ENCODE peak calls at places on chromosome 4, in nine cellular contexts. M is heart left ventricle, S is amygdala, T is D341Med, K is COR-L47, D is MCF 10A, U is left ventricle myocardium inferior, G is NCI-H526 treated with DMSO at 0.1 percent for 48 hours, A is activated T-cell treated with anti-CD3 and anti-CD28 coated beads for 4 hours. W is an unnamed sample.

GRCh38 chr4:26050212-26050643 is 136.2 kb downstream of the SMIM20 start:
- DNase-seq in M (peak; percentile 70), U (peak; percentile 58), A (no peak), G (no peak), D (no peak), S (no peak), T (no peak), K (no peak), W (no peak)

GRCh38 chr4:103085555-103086196 is 9.1 kb upstream of the SLC9B2 start:
- DNase-seq in S (no peak), T (no peak), M (no peak), D (no peak), U (no peak), G (no peak), K (no peak), A (no peak), W (no peak)

GRCh38 chr4:103718993-103719319 is 829 bp downstream of the TACR3 start:
- DNase-seq in U (no peak), D (no peak), A (no peak), G (peak; percentile 15), S (no peak), T (no peak), K (no peak), M (no peak), W (no peak)

GRCh38 chr4:106245176-106245575 is 70.8 kb downstream of the TBCK start:
- DNase-seq in T (no peak), K (no peak), M (no peak), A (no peak), S (no peak), U (no peak), G (no peak), D (peak; percentile 13), W (no peak)

GRCh38 chr4:80926446-80926845 is 104.1 kb upstream of the BMP3 start:
- DNase-seq in T (no peak), K (no peak), U (no peak), A (no peak), G (no peak), M (no peak), S (no peak), D (peak; percentile 23), W (no peak)

GRCh38 chr4:183966371-183966770 is 61.3 kb downstream of the STOX2 start:
- DNase-seq in U (no peak), G (no peak), K (no peak), M (no peak), D (peak; percentile 65), A (no peak), T (no peak), S (no peak), W (no peak)

GRCh38 chr4:38099908-38100407 is 139.8 kb downstream of the PTTG2 start:
- DNase-seq in G (no peak), K (no peak), M (no peak), S (no peak), T (no peak), U (no peak), A (no peak), D (no peak), W (no peak)

GRCh38 chr4:168844261-168845039 is 165.6 kb downstream of the CBR4 start:
- DNase-seq in S (no peak), T (no peak), U (no peak), K (no peak), G (no peak), M (no peak), D (no peak), A (no peak), W (no peak)

GRCh38 chr4:38111024-38111423 is 150.8 kb downstream of the PTTG2 start:
- DNase-seq in M (no peak), U (no peak), G (no peak), T (no peak), S (no peak), K (no peak), A (no peak), D (no peak), W (no peak)

GRCh38 chr4:68808060-68808459 is 7.7 kb upstream of the UGT2B10 start:
- DNase-seq in K (no peak), G (no peak), U (no peak), A (no peak), D (no peak), S (no peak), T (no peak), M (no peak), W (no peak)

GRCh38 chr4:176569301-176569700 is 223.4 kb downstream of the VEGFC start:
- DNase-seq in S (no peak), G (no peak), U (no peak), K (no peak), T (no peak), A (no peak), M (no peak), D (peak; percentile 10), W (no peak)

GRCh38 chr4:20773144-20773997 is 73.1 kb downstream of the PACRGL start:
- DNase-seq in M (peak; percentile 57), A (no peak), T (peak; percentile 78), K (peak; percentile 60), S (peak; percentile 3), G (peak; percentile 28), D (peak; percentile 75), U (no peak), W (peak; percentile 32)

GRCh38 chr4:56147371-56147770 is 198.6 kb downstream of the CEP135 start:
- DNase-seq in A (no peak), M (no peak), D (peak; percentile 18), T (no peak), S (no peak), K (no peak), G (no peak), U (no peak), W (no peak)

GRCh38 chr4:60485279-60485678 is 714.8 kb upstream of the ADGRL3 start:
- DNase-seq in S (no peak), U (no peak), T (no peak), K (no peak), A (no peak), D (peak; percentile 18), G (no peak), M (no peak), W (no peak)

GRCh38 chr4:1277667-1278335 is 11.9 kb upstream of the MAEA start:
- DNase-seq in S (no peak), T (no peak), A (no peak), K (no peak), M (no peak), G (no peak), D (peak; percentile 24), U (no peak), W (no peak)

GRCh38 chr4:8744083-8744805 is 127.4 kb downstream of the HMX1 start:
- DNase-seq in S (no peak), T (no peak), K (no peak), M (no peak), D (no peak), G (no peak), A (no peak), U (no peak), W (no peak)

GRCh38 chr4:73608677-73609594 is 11.3 kb downstream of the RASSF6 start:
- DNase-seq in U (no peak), K (peak; percentile 44), T (no peak), D (peak; percentile 71), G (peak; percentile 82), S (no peak), A (no peak), M (no peak), W (no peak)

GRCh38 chr4:72302981-72303704 is 265.9 kb downstream of the ADAMTS3 start:
- DNase-seq in K (peak; percentile 26), A (peak; percentile 8), S (no peak), D (peak; percentile 66), U (no peak), G (no peak), T (peak; percentile 60), M (no peak), W (peak; percentile 6)

GRCh38 chr4:172887959-172888358 is 280.7 kb upstream of the GALNT7 start:
- DNase-seq in D (no peak), M (no peak), T (no peak), G (no peak), U (no peak), K (no peak), A (no peak), S (no peak), W (no peak)

GRCh38 chr4:122668241-122668640 is 47.4 kb upstream of the IL21 start:
- DNase-seq in S (no peak), U (no peak), G (no peak), D (peak; percentile 10), K (no peak), T (no peak), M (no peak), A (no peak), W (no peak)

GRCh38 chr4:7023486-7023885 is 19.7 kb upstream of the TADA2B start:
- DNase-seq in K (no peak), T (no peak), M (no peak), A (no peak), D (no peak), S (no peak), U (no peak), G (no peak), W (no peak)

GRCh38 chr4:119510750-119511149 is 117.9 kb downstream of the PDE5A start:
- DNase-seq in D (no peak), M (no peak), K (no peak), T (no peak), U (no peak), S (no peak), G (no peak), A (no peak), W (no peak)

GRCh38 chr4:123661080-123661737 is 264.6 kb downstream of the SPRY1 start:
- DNase-seq in D (peak; percentile 39), U (no peak), G (peak; percentile 21), M (no peak), A (no peak), S (no peak), T (no peak), K (peak; percentile 16), W (peak; percentile 21)

GRCh38 chr4:145618912-145619638 is at the start of gene MMAA:
- DNase-seq in K (peak; percentile 93), S (peak; percentile 83), M (peak; percentile 98), G (peak; percentile 87), A (peak; percentile 95), U (peak; percentile 97), T (peak; percentile 99), D (peak; percentile 90), W (peak; percentile 82)

GRCh38 chr4:165493359-165493758 is 114.6 kb downstream of the CPE start:
- DNase-seq in G (no peak), M (peak; percentile 83), D (peak; percentile 74), K (peak; percentile 44), S (no peak), U (peak; percentile 62), T (peak; percentile 87), A (peak; percentile 49), W (peak; percentile 37)

GRCh38 chr4:37666625-37667071 is 19.5 kb downstream of the RELL1 start:
- DNase-seq in D (peak; percentile 95), S (no peak), K (no peak), G (no peak), U (no peak), A (no peak), M (no peak), T (no peak), W (peak; percentile 96)

GRCh38 chr4:185115827-185116232 is 27.2 kb upstream of the SLC25A4 start:
- DNase-seq in A (no peak), U (peak; percentile 69), T (peak; percentile 87), K (no peak), G (peak; percentile 18), M (peak; percentile 80), D (no peak), S (no peak), W (no peak)

GRCh38 chr4:145099653-145100052 is 1.5 kb downstream of the ABCE1 start:
- DNase-seq in M (no peak), G (no peak), K (no peak), T (no peak), S (no peak), U (no peak), A (no peak), D (peak; percentile 8), W (no peak)

GRCh38 chr4:17670423-17670822 is 56.0 kb downstream of the MED28 start:
- DNase-seq in D (no peak), A (no peak), T (no peak), K (no peak), M (no peak), S (no peak), U (no peak), G (no peak), W (no peak)

W was measured in HCT116.